ENCODE peak calls at places on chromosomes 16 and 17, in nine cellular contexts. A is endothelial cell, Q is Calu3, W is coronary artery, B is A549, D is natural killer cell, R is upper lobe of right lung, V is RWPE1, X is PC-9. S is an unnamed sample.

GRCh38 chr17:4839965-4840892 is 7.1 kb downstream of the MINK1 start:
- DNase-seq in A (no peak), Q (no peak), D (no peak), X (no peak), B (no peak), R (no peak), W (no peak), V (no peak), S (no peak)

GRCh38 chr16:29675811-29676643 is 3.0 kb upstream of the QPRT start:
- DNase-seq in D (no peak), B (peak), V (peak), W (no peak), Q (no peak), R (no peak), A (peak), X (no peak), S (no peak)

GRCh38 chr17:65498831-65499230 is 62.6 kb downstream of the AXIN2 start:
- DNase-seq in X (no peak), W (no peak), V (no peak), B (no peak), A (no peak), R (no peak), Q (no peak), D (no peak), S (no peak)

GRCh38 chr16:31200821-31201510 is 1.6 kb downstream of the PYCARD start:
- DNase-seq in R (no peak), Q (peak), D (no peak), V (peak), X (peak), B (peak), A (no peak), W (no peak), S (no peak)

GRCh38 chr17:17613708-17614114 is 22.2 kb upstream of the PEMT start:
- DNase-seq in W (no peak), Q (peak), B (peak), A (peak), V (peak), R (no peak), D (no peak), X (peak), S (peak)

GRCh38 chr16:12819126-12820117 is 15.7 kb upstream of the CPPED1 start:
- DNase-seq in W (no peak), D (peak), Q (peak), V (peak), A (peak), X (no peak), B (peak), R (peak), S (peak)

GRCh38 chr17:56635640-56636039 is 42.1 kb downstream of the NOG start:
- DNase-seq in Q (no peak), W (no peak), V (no peak), R (no peak), X (peak), B (no peak), A (no peak), D (no peak), S (no peak)

GRCh38 chr16:11877374-11877773 is 26.0 kb upstream of the RSL1D1 start:
- DNase-seq in V (no peak), R (no peak), W (no peak), D (no peak), Q (no peak), A (no peak), X (no peak), B (no peak), S (no peak)

GRCh38 chr17:14144513-14144912 is 75.2 kb downstream of the COX10 start:
- DNase-seq in W (no peak), A (no peak), V (no peak), B (no peak), X (no peak), D (no peak), R (no peak), Q (no peak), S (no peak)

GRCh38 chr17:36197389-36197708 is 791 bp upstream of the CCL3L1 start:
- DNase-seq in B (no peak), V (no peak), R (no peak), D (no peak), X (no peak), Q (no peak), W (no peak), A (no peak), S (no peak)

GRCh38 chr16:680967-681745 is 946 bp downstream of the STUB1 start:
- DNase-seq in A (no peak), Q (peak), X (no peak), B (peak), V (no peak), W (no peak), D (no peak), R (no peak), S (no peak)

GRCh38 chr16:70349783-70350182 is 3.1 kb downstream of the DDX19A start:
- DNase-seq in D (no peak), X (no peak), B (no peak), Q (no peak), W (no peak), A (no peak), V (no peak), R (no peak), S (no peak)

GRCh38 chr16:88365244-88365865 is 17.4 kb upstream of the ZNF469 start:
- DNase-seq in Q (no peak), R (no peak), A (no peak), B (no peak), X (no peak), W (no peak), V (no peak), D (no peak), S (no peak)

GRCh38 chr17:48583708-48584582 is 5.8 kb upstream of the HOXB4 start:
- DNase-seq in Q (no peak), X (no peak), B (no peak), R (no peak), W (no peak), A (no peak), V (no peak), D (no peak), S (no peak)

GRCh38 chr17:63382826-63383225 is 63.3 kb downstream of the CYB561 start:
- DNase-seq in Q (no peak), X (no peak), V (peak), D (no peak), R (no peak), B (no peak), W (no peak), A (no peak), S (no peak)

GRCh38 chr17:76935331-76935730 is 67.1 kb downstream of the MGAT5B start:
- DNase-seq in A (no peak), Q (no peak), B (no peak), V (no peak), D (no peak), X (no peak), W (no peak), R (no peak), S (no peak)

GRCh38 chr16:88649195-88649923 is 1.5 kb downstream of the CYBA start:
- DNase-seq in W (no peak), X (no peak), R (peak), A (no peak), B (no peak), D (no peak), V (no peak), Q (no peak), S (no peak)

GRCh38 chr17:4968166-4968915 is 724 bp upstream of the SPAG7 start:
- DNase-seq in A (peak), Q (no peak), V (no peak), X (peak), D (no peak), R (peak), B (no peak), W (no peak), S (peak)

GRCh38 chr16:6804461-6804860 is 528.2 kb upstream of the RBFOX1 start:
- DNase-seq in R (no peak), W (no peak), A (no peak), V (no peak), D (no peak), B (no peak), Q (no peak), X (no peak), S (no peak)

GRCh38 chr17:30238003-30238344 is 2.5 kb upstream of the SLC6A4 start:
- DNase-seq in X (no peak), B (no peak), V (no peak), D (no peak), W (no peak), Q (no peak), A (no peak), R (no peak), S (no peak)

GRCh38 chr16:11394593-11394960 is 49.3 kb downstream of the RMI2 start:
- DNase-seq in B (no peak), W (no peak), A (no peak), X (no peak), D (no peak), V (no peak), Q (no peak), R (peak), S (no peak)

GRCh38 chr17:43591750-43592562 is 45.8 kb upstream of the ETV4 start:
- DNase-seq in D (no peak), A (no peak), R (no peak), V (peak), W (peak), B (no peak), Q (no peak), X (no peak), S (peak)

GRCh38 chr17:441155-441950 is 88.7 kb upstream of the RPH3AL start:
- DNase-seq in R (no peak), Q (no peak), W (no peak), B (no peak), A (no peak), V (no peak), X (no peak), D (no peak), S (no peak)

GRCh38 chr16:2482181-2483107 is 7.5 kb downstream of the TBC1D24 start:
- DNase-seq in D (no peak), V (no peak), W (no peak), B (no peak), Q (no peak), X (no peak), A (no peak), R (no peak), S (peak)

GRCh38 chr17:35148144-35148543 is 527 bp downstream of the UNC45B start:
- DNase-seq in B (no peak), R (no peak), A (peak), X (no peak), Q (no peak), D (no peak), V (no peak), W (peak), S (no peak)

GRCh38 chr16:19238386-19238785 is 47.1 kb upstream of the CLEC19A start:
- DNase-seq in Q (no peak), X (no peak), V (no peak), R (no peak), A (no peak), D (no peak), W (no peak), B (no peak), S (no peak)

GRCh38 chr16:78290498-78291271 is 191.2 kb downstream of the WWOX start:
- DNase-seq in Q (no peak), B (no peak), V (no peak), A (no peak), X (no peak), D (no peak), R (no peak), W (no peak), S (no peak)
- TF ChIP-seq CTCF in Q (no peak), B (no peak), V (no peak), A (no peak), X (no peak), D (no peak), R (no peak), W (no peak), S (no peak)

GRCh38 chr16:80973991-80974390 is 32.7 kb downstream of the CMC2 start:
- DNase-seq in Q (no peak), V (peak), D (no peak), X (no peak), W (no peak), A (no peak), R (no peak), B (no peak), S (no peak)

GRCh38 chr16:80971814-80972213 is 34.9 kb downstream of the CMC2 start:
- DNase-seq in X (no peak), V (no peak), D (no peak), R (no peak), B (no peak), W (no peak), A (no peak), Q (no peak), S (no peak)

GRCh38 chr16:80972611-80973010 is 34.1 kb downstream of the CMC2 start:
- DNase-seq in Q (no peak), R (no peak), X (no peak), D (no peak), W (no peak), V (no peak), B (no peak), A (no peak), S (no peak)

GRCh38 chr16:80976946-80977345 is 29.7 kb downstream of the CMC2 start:
- DNase-seq in Q (no peak), B (no peak), D (no peak), R (no peak), V (no peak), A (no peak), W (no peak), X (no peak), S (no peak)

GRCh38 chr16:80974649-80975376 is 31.9 kb downstream of the CMC2 start:
- DNase-seq in B (peak), A (no peak), R (no peak), X (no peak), D (no peak), Q (no peak), V (peak), W (no peak), S (no peak)
- TF ChIP-seq CTCF in B (peak), A (peak), R (peak), X (peak), D (peak), Q (peak), V (peak), W (no peak), S (peak)

GRCh38 chr17:32445075-32445427 is 741 bp downstream of the PSMD11 start:
- DNase-seq in V (peak), X (peak), A (no peak), R (no peak), D (peak), Q (peak), B (peak), W (no peak), S (no peak)
- TF ChIP-seq CTCF in V (no peak), X (no peak), A (no peak), R (no peak), D (no peak), Q (no peak), B (no peak), W (no peak), S (no peak)

GRCh38 chr16:57938484-57938883 is 32.4 kb downstream of the CNGB1 start:
- DNase-seq in B (no peak), A (no peak), D (no peak), W (no peak), R (no peak), X (no peak), Q (no peak), V (no peak), S (no peak)

GRCh38 chr16:57939872-57940224 is 31.1 kb downstream of the CNGB1 start:
- DNase-seq in W (no peak), Q (no peak), X (no peak), A (no peak), V (no peak), R (peak), B (no peak), D (no peak), S (no peak)

GRCh38 chr16:57940382-57940966 is 30.5 kb downstream of the CNGB1 start:
- DNase-seq in B (no peak), W (no peak), X (no peak), V (no peak), D (no peak), R (no peak), Q (no peak), A (no peak), S (no peak)

GRCh38 chr16:57937861-57938260 is 33.1 kb downstream of the CNGB1 start:
- DNase-seq in W (no peak), A (no peak), Q (no peak), B (no peak), X (no peak), R (no peak), D (no peak), V (no peak), S (no peak)

GRCh38 chr16:57938936-57939871 is 31.7 kb downstream of the CNGB1 start:
- DNase-seq in D (no peak), R (peak), X (no peak), Q (peak), B (peak), A (no peak), V (peak), W (no peak), S (no peak)
- TF ChIP-seq CTCF in D (no peak), R (peak), X (no peak), Q (no peak), B (peak), A (no peak), V (no peak), W (no peak), S (no peak)

DNA sequence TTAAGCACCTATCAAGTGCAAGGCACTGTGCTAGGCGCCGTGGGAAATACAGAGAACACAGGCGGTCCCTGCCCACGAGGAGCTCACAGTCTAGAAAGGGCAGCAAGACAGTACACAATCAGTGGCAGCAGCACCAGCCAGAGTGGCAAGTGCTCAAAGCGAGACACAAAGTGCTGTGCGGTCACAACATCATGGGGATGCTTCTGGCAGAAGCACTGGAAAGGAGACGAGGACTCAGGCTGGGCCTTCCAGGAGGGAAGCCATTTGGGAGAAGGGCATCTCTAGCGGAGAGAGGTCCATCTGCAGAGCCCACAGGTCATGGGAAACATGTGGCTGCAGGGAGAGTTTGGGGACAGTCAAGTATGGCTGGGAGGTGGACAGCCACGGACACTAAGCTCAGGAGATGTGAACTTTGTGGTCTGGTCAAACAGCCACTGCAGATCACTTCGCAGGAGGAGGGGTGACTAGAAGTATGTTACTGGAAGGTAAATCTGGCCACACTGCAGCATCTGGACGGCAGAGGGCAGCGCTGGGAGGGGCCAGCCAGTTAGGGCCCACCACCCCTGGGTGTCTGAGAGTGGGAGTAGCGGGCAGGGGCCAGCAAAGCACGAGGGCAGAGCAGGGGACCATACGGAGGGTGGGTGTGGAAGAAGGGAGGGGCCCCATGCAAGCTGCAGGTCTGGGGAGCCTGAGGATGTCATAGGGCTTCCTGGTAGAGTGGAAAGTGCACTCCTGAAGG is 71.1 kb downstream of the N4BP1 start:
- DNase-seq in X (no peak), R (no peak), A (peak), V (no peak), B (no peak), Q (peak), D (no peak), W (no peak), S (peak)
- TF ChIP-seq CTCF in X (no peak), R (peak), A (no peak), V (no peak), B (peak), Q (peak), D (peak), W (no peak), S (no peak)

GRCh38 chr17:45160505-45161287 is 979 bp upstream of the HEXIM2 start:
- DNase-seq in D (no peak), R (peak), B (peak), W (peak), Q (peak), V (no peak), X (peak), A (peak), S (peak)
- TF ChIP-seq CTCF in D (no peak), R (peak), B (peak), W (no peak), Q (peak), V (no peak), X (no peak), A (no peak), S (no peak)

S was measured in mesothelial cell of epicardium.